ENCODE peak calls at places on chromosomes 4 and X, in six cellular contexts. S, D, L, N, Q and R are unnamed samples.

GRCh38 chrX:115191490-115192243 is 2.5 kb downstream of the RBMXL3 start:
- DNase-seq in S (no peak), D (no peak), L (no peak), N (no peak), Q (no peak), R (no peak)

GRCh38 chr4:54032558-54033135 is 31.8 kb downstream of the CHIC2 start:
- DNase-seq in S (no peak), D (no peak), L (no peak), N (no peak), Q (no peak), R (no peak)

GRCh38 chr4:5371415-5372190 is 320.3 kb downstream of the STK32B start:
- DNase-seq in S (no peak), D (no peak), L (peak), N (no peak), Q (peak), R (no peak)

GRCh38 chr4:40557741-40558140 is 71.9 kb downstream of the RBM47 start:
- DNase-seq in S (no peak), D (no peak), L (no peak), N (no peak), Q (no peak), R (no peak)

GRCh38 chrX:117860517-117860916 is 256.1 kb downstream of the KLHL13 start:
- DNase-seq in S (no peak), D (no peak), L (no peak), N (no peak), Q (no peak), R (no peak)

GRCh38 chr4:106583567-106583966 is 215.0 kb upstream of the GIMD1 start:
- DNase-seq in S (no peak), D (no peak), L (peak), N (no peak), Q (peak), R (no peak)

GRCh38 chr4:38141808-38142500 is 181.8 kb downstream of the PTTG2 start:
- DNase-seq in S (no peak), D (no peak), L (peak), N (no peak), Q (no peak), R (no peak)

GRCh38 chr4:40916880-40917279 is 167.1 kb downstream of the NSUN7 start:
- DNase-seq in S (no peak), D (peak), L (no peak), N (peak), Q (no peak), R (peak)

GRCh38 chr4:84870398-84871163 is 95.9 kb downstream of the WDFY3 start:
- DNase-seq in S (no peak), D (no peak), L (peak), N (no peak), Q (no peak), R (no peak)

GRCh38 chr4:7192252-7193039 is at the start of gene SORCS2:
- DNase-seq in S (peak), D (no peak), L (peak), N (peak), Q (no peak), R (peak)

GRCh38 chr4:28010543-28011235 is 1150.0 kb downstream of the STIM2 start:
- DNase-seq in S (no peak), D (no peak), L (peak), N (no peak), Q (peak), R (no peak)

GRCh38 chr4:180828455-180829018 is 1414.7 kb upstream of the TENM3 start:
- DNase-seq in S (peak), D (no peak), L (peak), N (peak), Q (peak), R (no peak)

GRCh38 chrX:48937065-48937907 is 18.5 kb upstream of the PIM2 start:
- DNase-seq in S (peak), D (peak), L (no peak), N (peak), Q (no peak), R (peak)

GRCh38 chrX:134870419-134870818 is 120.4 kb upstream of the SMIM10 start:
- DNase-seq in S (no peak), D (no peak), L (no peak), N (no peak), Q (no peak), R (no peak)

GRCh38 chr4:26992657-26993361 is 132.2 kb downstream of the STIM2 start:
- DNase-seq in S (peak), D (no peak), L (peak), N (peak), Q (peak), R (peak)

GRCh38 chr4:170089743-170090666 is at the start of gene AADAT:
- DNase-seq in S (peak), D (no peak), L (peak), N (peak), Q (peak), R (peak)

GRCh38 chrX:24498975-24499374 is 33.9 kb downstream of the PDK3 start:
- DNase-seq in S (no peak), D (no peak), L (peak), N (no peak), Q (no peak), R (no peak)